ENCODE peak calls at places on chromosomes 3 and 15, in eight cellular contexts. N, Q, E, P, S, M, T and H are unnamed samples.

GRCh38 chr3:35296533-35296932 is 342.8 kb upstream of the ARPP21 start:
- DNase-seq in E (no peak), Q (no peak), P (no peak), N (no peak), M (no peak), T (no peak), S (no peak), H (no peak)

GRCh38 chr3:150490212-150490611 is 56.1 kb downstream of the SERP1 start:
- DNase-seq in N (no peak), T (no peak), Q (no peak), S (no peak), M (no peak), E (no peak), P (no peak), H (no peak)

GRCh38 chr3:146747928-146748327 is 142.8 kb upstream of the PLSCR5 start:
- DNase-seq in T (peak), Q (no peak), P (peak), N (peak), M (peak), E (peak), S (no peak), H (peak)

GRCh38 chr3:126274735-126275734 is 82.2 kb downstream of the KLF15 start:
- DNase-seq in Q (no peak), T (no peak), N (no peak), E (no peak), S (no peak), M (no peak), P (no peak), H (no peak)

GRCh38 chr15:29835301-29835700 is 13.0 kb upstream of the TJP1 start:
- DNase-seq in P (no peak), E (no peak), T (peak), Q (no peak), S (no peak), M (peak), N (peak), H (no peak)

GRCh38 chr3:152405915-152406802 is 137.4 kb downstream of the MBNL1 start:
- DNase-seq in P (no peak), N (peak), Q (no peak), M (peak), E (peak), T (peak), S (no peak), H (peak)

GRCh38 chr3:196499807-196500524 is 3.6 kb downstream of the RNF168 start:
- DNase-seq in E (no peak), N (no peak), P (no peak), Q (no peak), T (peak), M (no peak), S (no peak), H (no peak)

GRCh38 chr3:97958796-97959195 is 13.4 kb downstream of the RIOX2 start:
- DNase-seq in E (no peak), Q (no peak), P (no peak), M (peak), N (no peak), T (no peak), S (no peak), H (no peak)

GRCh38 chr15:80803580-80804525 is 24.7 kb downstream of the CEMIP start:
- DNase-seq in T (no peak), N (no peak), S (no peak), E (no peak), M (no peak), P (no peak), Q (no peak), H (no peak)

GRCh38 chr3:16927485-16927884 is 42.7 kb downstream of the PLCL2 start:
- DNase-seq in N (no peak), T (no peak), Q (no peak), M (no peak), E (no peak), P (no peak), S (peak), H (no peak)

GRCh38 chr3:125061170-125061569 is 5.4 kb upstream of the HEG1 start:
- DNase-seq in N (peak), M (no peak), E (peak), T (no peak), P (no peak), Q (no peak), S (no peak), H (peak)

GRCh38 chr3:12954891-12955650 is 113.7 kb upstream of the RPL32 start:
- DNase-seq in N (peak), T (peak), E (no peak), P (peak), S (peak), Q (no peak), M (no peak), H (no peak)

GRCh38 chr3:37255990-37256308 is 81.6 kb upstream of the LRRFIP2 start:
- DNase-seq in T (no peak), S (no peak), Q (no peak), N (no peak), M (peak), E (peak), P (no peak), H (peak)

GRCh38 chr3:99250272-99250671 is 348.8 kb upstream of the DCBLD2 start:
- DNase-seq in S (no peak), N (no peak), M (no peak), Q (no peak), P (no peak), T (peak), E (peak), H (peak)

GRCh38 chr3:183178833-183179549 is 16.5 kb upstream of the LAMP3 start:
- DNase-seq in N (peak), E (peak), P (peak), Q (no peak), M (no peak), T (peak), S (no peak), H (peak)

GRCh38 chr3:8778475-8778874 is 9.1 kb upstream of the OXTR start:
- DNase-seq in Q (no peak), N (no peak), S (no peak), M (no peak), P (no peak), E (peak), T (no peak), H (no peak)

GRCh38 chr3:66744521-66744920 is 243.7 kb upstream of the LRIG1 start:
- DNase-seq in P (no peak), E (no peak), N (no peak), Q (no peak), S (no peak), T (no peak), M (no peak), H (peak)

GRCh38 chr3:11626084-11626463 is 17.6 kb downstream of the VGLL4 start:
- DNase-seq in P (no peak), N (no peak), S (peak), M (no peak), E (no peak), T (no peak), Q (no peak), H (no peak)

GRCh38 chr3:124630994-124631393 is 99.3 kb upstream of the UMPS start:
- DNase-seq in T (no peak), M (no peak), Q (no peak), N (no peak), P (no peak), E (no peak), S (no peak), H (no peak)

GRCh38 chr15:29734917-29735572 is 87.2 kb downstream of the TJP1 start:
- DNase-seq in S (no peak), M (peak), T (peak), E (peak), Q (no peak), N (peak), P (no peak), H (peak)

GRCh38 chr15:27492021-27492621 is 521.1 kb downstream of the GABRG3 start:
- DNase-seq in S (no peak), Q (no peak), P (no peak), M (no peak), E (no peak), N (peak), T (no peak), H (no peak)

GRCh38 chr15:68487087-68487843 is 55.3 kb upstream of the ITGA11 start:
- DNase-seq in T (no peak), P (no peak), M (peak), E (peak), Q (no peak), N (peak), S (no peak), H (no peak)

GRCh38 chr3:134315286-134316106 is 58.8 kb downstream of the AMOTL2 start:
- DNase-seq in P (no peak), N (peak), T (peak), Q (no peak), S (no peak), M (peak), E (peak), H (peak)

GRCh38 chr3:135887220-135887619 is 78.3 kb upstream of the PPP2R3A start:
- DNase-seq in Q (peak), S (no peak), T (peak), E (peak), N (peak), P (no peak), M (peak), H (peak)

GRCh38 chr15:100216177-100216576 is 125.6 kb downstream of the ADAMTS17 start:
- DNase-seq in S (no peak), P (no peak), M (no peak), E (no peak), N (no peak), T (no peak), Q (no peak), H (no peak)

GRCh38 chr3:66403268-66403990 is 97.4 kb downstream of the LRIG1 start:
- DNase-seq in E (peak), P (no peak), N (peak), T (no peak), M (no peak), Q (no peak), S (no peak), H (peak)

GRCh38 chr3:42537350-42537749 is 34.9 kb downstream of the VIPR1 start:
- DNase-seq in T (no peak), S (no peak), M (no peak), Q (no peak), P (no peak), E (no peak), N (peak), H (no peak)

GRCh38 chr3:12159227-12159601 is 502 bp upstream of the TIMP4 start:
- DNase-seq in S (no peak), Q (no peak), N (no peak), M (no peak), T (no peak), P (no peak), E (no peak), H (no peak)

GRCh38 chr3:62529230-62529629 is 155.9 kb upstream of the FEZF2 start:
- DNase-seq in M (no peak), N (peak), S (peak), P (no peak), Q (no peak), E (peak), T (peak), H (no peak)

GRCh38 chr3:168884353-168884903 is 779.1 kb downstream of the MECOM start:
- DNase-seq in P (no peak), S (no peak), N (peak), M (peak), E (peak), Q (peak), T (peak), H (peak)

GRCh38 chr3:197482001-197482400 is 73.8 kb downstream of the BDH1 start:
- DNase-seq in M (no peak), E (peak), Q (no peak), P (no peak), S (no peak), T (no peak), N (no peak), H (peak)

GRCh38 chr15:44633603-44634002 is 29.9 kb downstream of the SPG11 start:
- DNase-seq in T (peak), N (peak), Q (no peak), S (no peak), E (peak), P (no peak), M (peak), H (peak)

GRCh38 chr15:45790325-45790943 is 155.6 kb downstream of the SQOR start:
- DNase-seq in Q (no peak), P (peak), T (peak), E (peak), S (peak), N (peak), M (peak), H (peak)

GRCh38 chr15:63372018-63372705 is 9.5 kb downstream of the CA12 start:
- DNase-seq in N (peak), E (peak), Q (peak), M (peak), P (no peak), S (no peak), T (peak), H (peak)